ENCODE peak calls at places on chromosomes 4 and X, in six cellular contexts. One of them, this sample, is unnamed.

GRCh38 chr4:24970191-24970590 is 57.3 kb upstream of the CCDC149 start:
- DNase-seq in Ammon's horn: no peak
- DNase-seq in GM13977: no peak
- DNase-seq in choroid plexus epithelial cell: no peak
- DNase-seq in sciatic nerve: no peak
- DNase-seq in activated CD4-positive, alpha-beta T cell treated with anti-CD3 and anti-CD28 coated beads for 36 hours: no peak
- DNase-seq in this sample: no peak

GRCh38 chr4:168592676-168593075 is 95.8 kb downstream of the PALLD start:
- DNase-seq in sciatic nerve: no peak
- DNase-seq in Ammon's horn: no peak
- DNase-seq in choroid plexus epithelial cell: no peak
- DNase-seq in activated CD4-positive, alpha-beta T cell treated with anti-CD3 and anti-CD28 coated beads for 36 hours: no peak
- DNase-seq in GM13977: no peak
- DNase-seq in this sample: no peak

GRCh38 chr4:156476359-156476758 is 495.2 kb downstream of the PDGFC start:
- DNase-seq in choroid plexus epithelial cell: peak
- DNase-seq in activated CD4-positive, alpha-beta T cell treated with anti-CD3 and anti-CD28 coated beads for 36 hours: no peak
- DNase-seq in GM13977: no peak
- DNase-seq in Ammon's horn: no peak
- DNase-seq in sciatic nerve: no peak
- DNase-seq in this sample: no peak

GRCh38 chrX:46666831-46667230 is 92.1 kb downstream of the SLC9A7 start:
- DNase-seq in Ammon's horn: no peak
- DNase-seq in sciatic nerve: no peak
- DNase-seq in activated CD4-positive, alpha-beta T cell treated with anti-CD3 and anti-CD28 coated beads for 36 hours: no peak
- DNase-seq in GM13977: no peak
- DNase-seq in choroid plexus epithelial cell: peak
- DNase-seq in this sample: no peak

GRCh38 chr4:3675251-3676115 is 90.7 kb upstream of the ADRA2C start:
- DNase-seq in Ammon's horn: no peak
- DNase-seq in activated CD4-positive, alpha-beta T cell treated with anti-CD3 and anti-CD28 coated beads for 36 hours: no peak
- DNase-seq in choroid plexus epithelial cell: no peak
- DNase-seq in GM13977: no peak
- DNase-seq in sciatic nerve: no peak
- DNase-seq in this sample: no peak

GRCh38 chr4:122053186-122053585 is 98.9 kb upstream of the BLTP1 start:
- DNase-seq in GM13977: no peak
- DNase-seq in Ammon's horn: no peak
- DNase-seq in choroid plexus epithelial cell: no peak
- DNase-seq in sciatic nerve: no peak
- DNase-seq in activated CD4-positive, alpha-beta T cell treated with anti-CD3 and anti-CD28 coated beads for 36 hours: no peak
- DNase-seq in this sample: no peak

GRCh38 chr4:18894928-18895327 is 873.4 kb upstream of the LCORL start:
- DNase-seq in GM13977: no peak
- DNase-seq in choroid plexus epithelial cell: no peak
- DNase-seq in activated CD4-positive, alpha-beta T cell treated with anti-CD3 and anti-CD28 coated beads for 36 hours: no peak
- DNase-seq in sciatic nerve: no peak
- DNase-seq in Ammon's horn: no peak
- DNase-seq in this sample: no peak

GRCh38 chrX:45815389-45815788 is 614.7 kb upstream of the DIPK2B start:
- DNase-seq in GM13977: no peak
- DNase-seq in sciatic nerve: no peak
- DNase-seq in choroid plexus epithelial cell: no peak
- DNase-seq in activated CD4-positive, alpha-beta T cell treated with anti-CD3 and anti-CD28 coated beads for 36 hours: no peak
- DNase-seq in Ammon's horn: no peak
- DNase-seq in this sample: no peak

GRCh38 chrX:130770615-130771014 is 132.4 kb downstream of the ENOX2 start:
- DNase-seq in activated CD4-positive, alpha-beta T cell treated with anti-CD3 and anti-CD28 coated beads for 36 hours: no peak
- DNase-seq in GM13977: no peak
- DNase-seq in choroid plexus epithelial cell: peak
- DNase-seq in Ammon's horn: no peak
- DNase-seq in sciatic nerve: no peak
- DNase-seq in this sample: no peak

GRCh38 chrX:119015407-119016242 is 41.2 kb downstream of the LONRF3 start:
- DNase-seq in sciatic nerve: no peak
- DNase-seq in activated CD4-positive, alpha-beta T cell treated with anti-CD3 and anti-CD28 coated beads for 36 hours: peak
- DNase-seq in GM13977: peak
- DNase-seq in Ammon's horn: no peak
- DNase-seq in choroid plexus epithelial cell: peak
- DNase-seq in this sample: no peak

GRCh38 chrX:153969904-153970397 is 1.7 kb downstream of the HCFC1 start:
- DNase-seq in GM13977: no peak
- DNase-seq in activated CD4-positive, alpha-beta T cell treated with anti-CD3 and anti-CD28 coated beads for 36 hours: peak
- DNase-seq in sciatic nerve: peak
- DNase-seq in choroid plexus epithelial cell: peak
- DNase-seq in Ammon's horn: peak
- DNase-seq in this sample: no peak

GRCh38 chr4:109609431-109609830 is 49.4 kb downstream of the MCUB start:
- DNase-seq in GM13977: no peak
- DNase-seq in choroid plexus epithelial cell: no peak
- DNase-seq in activated CD4-positive, alpha-beta T cell treated with anti-CD3 and anti-CD28 coated beads for 36 hours: no peak
- DNase-seq in Ammon's horn: no peak
- DNase-seq in sciatic nerve: no peak
- DNase-seq in this sample: no peak

GRCh38 chr4:30617836-30618235 is 102.3 kb upstream of the PCDH7 start:
- DNase-seq in sciatic nerve: no peak
- DNase-seq in GM13977: no peak
- DNase-seq in choroid plexus epithelial cell: no peak
- DNase-seq in Ammon's horn: no peak
- DNase-seq in activated CD4-positive, alpha-beta T cell treated with anti-CD3 and anti-CD28 coated beads for 36 hours: no peak
- DNase-seq in this sample: no peak

GRCh38 chr4:142416711-142417275 is 429.3 kb downstream of the INPP4B start:
- DNase-seq in Ammon's horn: no peak
- DNase-seq in choroid plexus epithelial cell: peak
- DNase-seq in GM13977: no peak
- DNase-seq in sciatic nerve: no peak
- DNase-seq in activated CD4-positive, alpha-beta T cell treated with anti-CD3 and anti-CD28 coated beads for 36 hours: no peak
- DNase-seq in this sample: no peak

GRCh38 chr4:36280555-36280954 is 861 bp upstream of the DTHD1 start:
- DNase-seq in GM13977: no peak
- DNase-seq in sciatic nerve: no peak
- DNase-seq in activated CD4-positive, alpha-beta T cell treated with anti-CD3 and anti-CD28 coated beads for 36 hours: no peak
- DNase-seq in Ammon's horn: peak
- DNase-seq in choroid plexus epithelial cell: no peak
- DNase-seq in this sample: no peak

GRCh38 chr4:87213425-87213824 is 7.0 kb downstream of the KLHL8 start:
- DNase-seq in GM13977: no peak
- DNase-seq in sciatic nerve: no peak
- DNase-seq in Ammon's horn: no peak
- DNase-seq in activated CD4-positive, alpha-beta T cell treated with anti-CD3 and anti-CD28 coated beads for 36 hours: no peak
- DNase-seq in choroid plexus epithelial cell: peak
- DNase-seq in this sample: no peak

GRCh38 chrX:153521034-153521433 is 3.6 kb downstream of the ATP2B3 start:
- DNase-seq in sciatic nerve: no peak
- DNase-seq in activated CD4-positive, alpha-beta T cell treated with anti-CD3 and anti-CD28 coated beads for 36 hours: no peak
- DNase-seq in Ammon's horn: peak
- DNase-seq in GM13977: no peak
- DNase-seq in choroid plexus epithelial cell: no peak
- DNase-seq in this sample: no peak

GRCh38 chr4:8775751-8776355 is 95.8 kb downstream of the HMX1 start:
- DNase-seq in Ammon's horn: no peak
- DNase-seq in GM13977: no peak
- DNase-seq in activated CD4-positive, alpha-beta T cell treated with anti-CD3 and anti-CD28 coated beads for 36 hours: no peak
- DNase-seq in choroid plexus epithelial cell: no peak
- DNase-seq in sciatic nerve: no peak
- DNase-seq in this sample: no peak

GRCh38 chrX:68669872-68670271 is 22.4 kb downstream of the STARD8 start:
- DNase-seq in sciatic nerve: no peak
- DNase-seq in GM13977: no peak
- DNase-seq in Ammon's horn: no peak
- DNase-seq in activated CD4-positive, alpha-beta T cell treated with anti-CD3 and anti-CD28 coated beads for 36 hours: no peak
- DNase-seq in choroid plexus epithelial cell: no peak
- DNase-seq in this sample: no peak

GRCh38 chr4:66927937-66928336 is 617.4 kb downstream of the CENPC start:
- DNase-seq in GM13977: no peak
- DNase-seq in activated CD4-positive, alpha-beta T cell treated with anti-CD3 and anti-CD28 coated beads for 36 hours: no peak
- DNase-seq in choroid plexus epithelial cell: no peak
- DNase-seq in sciatic nerve: no peak
- DNase-seq in Ammon's horn: peak
- DNase-seq in this sample: no peak

GRCh38 chr4:110484767-110485166 is 8.8 kb downstream of the ENPEP start:
- DNase-seq in activated CD4-positive, alpha-beta T cell treated with anti-CD3 and anti-CD28 coated beads for 36 hours: peak
- DNase-seq in Ammon's horn: no peak
- DNase-seq in sciatic nerve: no peak
- DNase-seq in choroid plexus epithelial cell: peak
- DNase-seq in GM13977: no peak
- DNase-seq in this sample: no peak

GRCh38 chr4:88690355-88690754 is 7.3 kb downstream of the NAP1L5 start:
- DNase-seq in choroid plexus epithelial cell: peak
- DNase-seq in GM13977: no peak
- DNase-seq in activated CD4-positive, alpha-beta T cell treated with anti-CD3 and anti-CD28 coated beads for 36 hours: no peak
- DNase-seq in sciatic nerve: no peak
- DNase-seq in Ammon's horn: no peak
- DNase-seq in this sample: no peak

GRCh38 chr4:53916431-53916889 is 147.9 kb downstream of the CHIC2 start:
- DNase-seq in choroid plexus epithelial cell: peak
- DNase-seq in activated CD4-positive, alpha-beta T cell treated with anti-CD3 and anti-CD28 coated beads for 36 hours: no peak
- DNase-seq in sciatic nerve: no peak
- DNase-seq in Ammon's horn: no peak
- DNase-seq in GM13977: no peak
- DNase-seq in this sample: no peak

GRCh38 chr4:537436-538264 is 38.4 kb downstream of the TMEM271 start:
- DNase-seq in choroid plexus epithelial cell: no peak
- DNase-seq in Ammon's horn: no peak
- DNase-seq in GM13977: no peak
- DNase-seq in sciatic nerve: peak
- DNase-seq in activated CD4-positive, alpha-beta T cell treated with anti-CD3 and anti-CD28 coated beads for 36 hours: no peak
- DNase-seq in this sample: no peak

GRCh38 chrX:9149831-9150230 is 115.9 kb upstream of the FAM9B start:
- DNase-seq in sciatic nerve: no peak
- DNase-seq in Ammon's horn: no peak
- DNase-seq in activated CD4-positive, alpha-beta T cell treated with anti-CD3 and anti-CD28 coated beads for 36 hours: no peak
- DNase-seq in choroid plexus epithelial cell: peak
- DNase-seq in GM13977: no peak
- DNase-seq in this sample: no peak

GRCh38 chr4:11232004-11232403 is 196.7 kb downstream of the HS3ST1 start:
- DNase-seq in sciatic nerve: no peak
- DNase-seq in activated CD4-positive, alpha-beta T cell treated with anti-CD3 and anti-CD28 coated beads for 36 hours: no peak
- DNase-seq in Ammon's horn: no peak
- DNase-seq in GM13977: no peak
- DNase-seq in choroid plexus epithelial cell: no peak
- DNase-seq in this sample: no peak

GRCh38 chr4:113375964-113376666 is 326.7 kb downstream of the ANK2 start:
- DNase-seq in choroid plexus epithelial cell: no peak
- DNase-seq in Ammon's horn: no peak
- DNase-seq in GM13977: no peak
- DNase-seq in sciatic nerve: no peak
- DNase-seq in activated CD4-positive, alpha-beta T cell treated with anti-CD3 and anti-CD28 coated beads for 36 hours: no peak
- DNase-seq in this sample: no peak

GRCh38 chrX:74249963-74250362 is 54.0 kb upstream of the ZCCHC13 start:
- DNase-seq in choroid plexus epithelial cell: no peak
- DNase-seq in activated CD4-positive, alpha-beta T cell treated with anti-CD3 and anti-CD28 coated beads for 36 hours: no peak
- DNase-seq in sciatic nerve: no peak
- DNase-seq in Ammon's horn: no peak
- DNase-seq in GM13977: no peak
- DNase-seq in this sample: no peak

GRCh38 chr4:146370841-146371240 is 150.9 kb downstream of the SLC10A7 start:
- DNase-seq in sciatic nerve: no peak
- DNase-seq in GM13977: no peak
- DNase-seq in Ammon's horn: no peak
- DNase-seq in choroid plexus epithelial cell: peak
- DNase-seq in activated CD4-positive, alpha-beta T cell treated with anti-CD3 and anti-CD28 coated beads for 36 hours: no peak
- DNase-seq in this sample: no peak

GRCh38 chr4:88054909-88055308 is 47.5 kb downstream of the PKD2 start:
- DNase-seq in GM13977: peak
- DNase-seq in Ammon's horn: peak
- DNase-seq in choroid plexus epithelial cell: peak
- DNase-seq in activated CD4-positive, alpha-beta T cell treated with anti-CD3 and anti-CD28 coated beads for 36 hours: peak
- DNase-seq in sciatic nerve: no peak
- DNase-seq in this sample: no peak